ENCODE peak calls at places on chromosomes 7 and 10, in six cellular contexts. B is left cardiac atrium; T is stimulated activated naive CD8-positive, alpha-beta T cell treated with anti-CD3 and anti-CD28 coated beads, Interleukin-15, amount 100 ng/mL, for 72 hours; K is kidney glomerular epithelial cell; P is GM04504; W is head of caudate nucleus. M is an unnamed sample.

GRCh38 chr7:93147358-93147757 is 827 bp downstream of the SAMD9L start:
- DNase-seq in B (peak; percentile 30), T (peak; percentile 24), K (peak; percentile 23), P (no peak), W (no peak), M (peak; percentile 48)

GRCh38 chr10:13439313-13439712 is 89.5 kb downstream of the BEND7 start:
- DNase-seq in B (no peak), T (no peak), K (no peak), P (no peak), W (no peak), M (no peak)

GRCh38 chr10:73828166-73828565 is 16.8 kb upstream of the NDST2 start:
- DNase-seq in B (no peak), T (no peak), K (no peak), P (no peak), W (no peak), M (no peak)

GRCh38 chr7:24980695-24981543 is 941 bp upstream of the OSBPL3 start:
- DNase-seq in B (peak; percentile 30), T (peak; percentile 63), K (no peak), P (no peak), W (no peak), M (no peak)

GRCh38 chr7:1100386-1100785 is 12.5 kb downstream of the GPER1 start:
- DNase-seq in B (no peak), T (no peak), K (no peak), P (no peak), W (no peak), M (no peak)

GRCh38 chr7:30764030-30764991 is 6.9 kb upstream of the MINDY4 start:
- DNase-seq in B (no peak), T (no peak), K (no peak), P (no peak), W (no peak), M (peak; percentile 77)

GRCh38 chr7:121369462-121369861 is 26.6 kb downstream of the FAM3C start:
- DNase-seq in B (no peak), T (no peak), K (no peak), P (no peak), W (no peak), M (peak; percentile 49)

GRCh38 chr7:152866791-152867481 is 107.4 kb downstream of the ACTR3B start:
- DNase-seq in B (no peak), T (no peak), K (no peak), P (no peak), W (peak; percentile 1), M (no peak)

GRCh38 chr7:73999664-74000420 is 28.1 kb upstream of the ELN start:
- DNase-seq in B (peak; percentile 80), T (no peak), K (peak; percentile 68), P (peak; percentile 87), W (no peak), M (no peak)

GRCh38 chr7:141416691-141417268 is 134.4 kb upstream of the AGK start:
- DNase-seq in B (no peak), T (no peak), K (no peak), P (no peak), W (no peak), M (no peak)

GRCh38 chr7:116173051-116174028 is 37.0 kb upstream of the TES start:
- DNase-seq in B (no peak), T (no peak), K (peak; percentile 40), P (no peak), W (no peak), M (peak; percentile 55)

GRCh38 chr10:103197177-103197576 is 4.1 kb upstream of the NT5C2 start:
- DNase-seq in B (peak; percentile 60), T (peak; percentile 17), K (peak; percentile 32), P (peak; percentile 58), W (peak; percentile 20), M (no peak)

GRCh38 chr7:45105588-45106188 is 5.8 kb downstream of the TBRG4 start:
- DNase-seq in B (no peak), T (no peak), K (no peak), P (no peak), W (no peak), M (no peak)

GRCh38 chr7:94578615-94579014 is 69.0 kb downstream of the CASD1 start:
- DNase-seq in B (no peak), T (no peak), K (no peak), P (no peak), W (no peak), M (no peak)

GRCh38 chr10:28429573-28430216 is 103.2 kb upstream of the WAC start:
- DNase-seq in B (no peak), T (no peak), K (no peak), P (no peak), W (no peak), M (no peak)

GRCh38 chr10:121339136-121339535 is 259.1 kb downstream of the FGFR2 start:
- DNase-seq in B (no peak), T (no peak), K (no peak), P (no peak), W (no peak), M (no peak)

GRCh38 chr7:4661871-4662270 is 20.2 kb upstream of the FOXK1 start:
- DNase-seq in B (no peak), T (no peak), K (no peak), P (no peak), W (no peak), M (no peak)

GRCh38 chr7:26673858-26674257 is 190.5 kb downstream of the SKAP2 start:
- DNase-seq in B (no peak), T (no peak), K (no peak), P (no peak), W (no peak), M (no peak)

GRCh38 chr10:29767958-29768357 is 133.2 kb upstream of the SVIL start:
- DNase-seq in B (no peak), T (no peak), K (peak; percentile 7), P (no peak), W (no peak), M (no peak)

GRCh38 chr10:46237815-46238510 is 48.8 kb upstream of the ANTXRL start:
- DNase-seq in B (no peak), T (no peak), K (no peak), P (no peak), W (no peak), M (no peak)

GRCh38 chr10:70557876-70558275 is 44.7 kb downstream of the PRF1 start:
- DNase-seq in B (peak; percentile 8), T (no peak), K (no peak), P (no peak), W (no peak), M (no peak)

GRCh38 chr7:22488643-22489462 is 11.1 kb downstream of the STEAP1B start:
- DNase-seq in B (peak; percentile 64), T (peak; percentile 53), K (peak; percentile 80), P (peak; percentile 56), W (peak; percentile 82), M (peak; percentile 65)

GRCh38 chr10:73076361-73077183 is 20.1 kb downstream of the P4HA1 start:
- DNase-seq in B (peak; percentile 73), T (no peak), K (no peak), P (peak; percentile 75), W (no peak), M (peak; percentile 70)

GRCh38 chr7:92834661-92835139 is 1.7 kb downstream of the CDK6 start:
- DNase-seq in B (peak; percentile 33), T (no peak), K (no peak), P (no peak), W (peak; percentile 11), M (no peak)

GRCh38 chr7:149254181-149254858 is 7.7 kb upstream of the ZNF783 start:
- DNase-seq in B (no peak), T (no peak), K (no peak), P (no peak), W (no peak), M (no peak)

GRCh38 chr7:12965767-12966166 is 278.3 kb downstream of the ARL4A start:
- DNase-seq in B (no peak), T (no peak), K (no peak), P (no peak), W (no peak), M (no peak)

GRCh38 chr7:28301148-28301641 is 111.1 kb upstream of the CREB5 start:
- DNase-seq in B (no peak), T (no peak), K (no peak), P (no peak), W (no peak), M (peak; percentile 32)

GRCh38 chr7:149450821-149451220 is 10.0 kb downstream of the ZNF777 start:
- DNase-seq in B (no peak), T (no peak), K (no peak), P (no peak), W (no peak), M (no peak)

GRCh38 chr7:47669178-47669878 is 87.4 kb upstream of the TNS3 start:
- DNase-seq in B (peak; percentile 80), T (no peak), K (peak; percentile 91), P (peak; percentile 77), W (peak; percentile 23), M (peak; percentile 80)

GRCh38 chr10:112343056-112343806 is 30.7 kb upstream of the ACSL5 start:
- DNase-seq in B (no peak), T (no peak), K (no peak), P (no peak), W (no peak), M (no peak)

GRCh38 chr10:123986736-123987135 is 95.1 kb upstream of the CPXM2 start:
- DNase-seq in B (no peak), T (no peak), K (no peak), P (no peak), W (no peak), M (no peak)

GRCh38 chr10:86734209-86734988 is 22.0 kb upstream of the BMPR1A start:
- DNase-seq in B (no peak), T (no peak), K (no peak), P (no peak), W (no peak), M (no peak)

GRCh38 chr10:3172081-3172445 is 519 bp downstream of the PITRM1 start:
- DNase-seq in B (no peak), T (no peak), K (peak; percentile 66), P (peak; percentile 28), W (no peak), M (peak; percentile 37)

GRCh38 chr7:27172388-27172774 is 1.7 kb downstream of the HOXA10 start:
- DNase-seq in B (peak; percentile 8), T (no peak), K (no peak), P (peak; percentile 40), W (no peak), M (no peak)

GRCh38 chr10:22750131-22750530 is 35.8 kb upstream of the PIP4K2A start:
- DNase-seq in B (no peak), T (no peak), K (no peak), P (no peak), W (no peak), M (no peak)

GRCh38 chr7:50618281-50618680 is 53.1 kb upstream of the DDC start:
- DNase-seq in B (no peak), T (no peak), K (no peak), P (no peak), W (no peak), M (no peak)

GRCh38 chr7:828793-829561 is 3.3 kb upstream of the SUN1 start:
- DNase-seq in B (peak; percentile 20), T (no peak), K (no peak), P (no peak), W (no peak), M (no peak)

GRCh38 chr10:131997366-131998049 is 15.8 kb upstream of the BNIP3 start:
- DNase-seq in B (peak; percentile 69), T (no peak), K (no peak), P (no peak), W (no peak), M (peak; percentile 77)

GRCh38 chr7:151088019-151088855 is 2.0 kb downstream of the AGAP3 start:
- DNase-seq in B (no peak), T (no peak), K (no peak), P (no peak), W (no peak), M (no peak)

M was measured in fibroblast of the conjunctiva.